ENCODE peak calls at places on chromosomes 6 and 20, in four cellular contexts. Z is HCT116; G is glutamatergic neuron; X is central memory CD4-positive, alpha-beta T cell. E is an unnamed sample.

GRCh38 chr6:32047855-32048766 is 9.9 kb downstream of the CYP21A2 start:
- DNase-seq in Z (peak; percentile 34), G (peak; percentile 80), X (peak; percentile 36), E (peak; percentile 85)

GRCh38 chr6:11211235-11211634 is 21.2 kb downstream of the NEDD9 start:
- DNase-seq in Z (no peak), G (no peak), X (no peak), E (no peak)

GRCh38 chr6:31730631-31731086 is 1.6 kb upstream of the DDAH2 start:
- DNase-seq in Z (no peak), G (no peak), X (no peak), E (no peak)

GRCh38 chr6:5995705-5996686 is 10.7 kb downstream of the NRN1 start:
- DNase-seq in Z (no peak), G (peak; percentile 90), X (no peak), E (peak; percentile 71)

GRCh38 chr6:4176907-4177306 is 41.5 kb upstream of the ECI2 start:
- DNase-seq in Z (no peak), G (no peak), X (no peak), E (no peak)

GRCh38 chr6:96014846-96015245 is 928 bp upstream of the FUT9 start:
- DNase-seq in Z (no peak), G (no peak), X (no peak), E (no peak)

GRCh38 chr20:60851826-60852704 is 400.0 kb upstream of the CDH4 start:
- DNase-seq in Z (no peak), G (peak; percentile 66), X (no peak), E (no peak)

GRCh38 chr6:25279748-25280616 is 808 bp downstream of the CARMIL1 start:
- DNase-seq in Z (no peak), G (peak; percentile 21), X (peak; percentile 3), E (peak; percentile 26)

GRCh38 chr6:75934643-75935472 is 137.6 kb downstream of the IMPG1 start:
- DNase-seq in Z (peak; percentile 48), G (peak; percentile 52), X (peak; percentile 19), E (peak; percentile 75)

GRCh38 chr6:74369556-74369993 is 673.6 kb downstream of the CD109 start:
- DNase-seq in Z (no peak), G (no peak), X (no peak), E (no peak)

GRCh38 chr6:138372711-138373463 is 4.8 kb upstream of the SMIM28 start:
- DNase-seq in Z (no peak), G (no peak), X (no peak), E (peak; percentile 8)

GRCh38 chr6:53514677-53515076 is 30.2 kb downstream of the GCLC start:
- DNase-seq in Z (no peak), G (no peak), X (no peak), E (no peak)

GRCh38 chr6:167855825-167856425 is 29.2 kb downstream of the AFDN start:
- DNase-seq in Z (peak; percentile 19), G (no peak), X (no peak), E (peak; percentile 31)

GRCh38 chr6:53432318-53433161 is 83.8 kb upstream of the ELOVL5 start:
- DNase-seq in Z (no peak), G (no peak), X (no peak), E (peak; percentile 60)

GRCh38 chr20:326645-327031 is 1.3 kb downstream of the SOX12 start:
- DNase-seq in Z (no peak), G (peak; percentile 63), X (peak; percentile 9), E (no peak)

GRCh38 chr6:2695464-2696095 is 55.1 kb downstream of the MYLK4 start:
- DNase-seq in Z (peak; percentile 36), G (no peak), X (no peak), E (peak; percentile 26)

GRCh38 chr6:93418113-93418447 is 1.3 kb downstream of the EPHA7 start:
- DNase-seq in Z (no peak), G (no peak), X (no peak), E (no peak)

GRCh38 chr20:61311656-61312387 is 59.8 kb downstream of the CDH4 start:
- DNase-seq in Z (no peak), G (no peak), X (no peak), E (no peak)

GRCh38 chr6:82017316-82017715 is 230.2 kb downstream of the IBTK start:
- DNase-seq in Z (peak; percentile 55), G (no peak), X (no peak), E (peak; percentile 9)

GRCh38 chr6:55957961-55958422 is 82.6 kb upstream of the BMP5 start:
- DNase-seq in Z (no peak), G (no peak), X (no peak), E (no peak)

GRCh38 chr6:122726649-122727048 is 52.9 kb upstream of the FABP7 start:
- DNase-seq in Z (no peak), G (no peak), X (no peak), E (no peak)

GRCh38 chr20:63978319-63979220 is 872 bp downstream of the SAMD10 start:
- DNase-seq in Z (no peak), G (peak; percentile 58), X (peak; percentile 30), E (peak; percentile 78)

GRCh38 chr6:140071601-140072062 is 697.2 kb upstream of the CITED2 start:
- DNase-seq in Z (no peak), G (no peak), X (no peak), E (no peak)

GRCh38 chr6:72953901-72954494 is 271.3 kb downstream of the KHDC1L start:
- DNase-seq in Z (no peak), G (no peak), X (no peak), E (no peak)

GRCh38 chr6:80366721-80367120 is 260.2 kb downstream of the BCKDHB start:
- DNase-seq in Z (no peak), G (no peak), X (no peak), E (no peak)

GRCh38 chr20:32457476-32457986 is 99.4 kb downstream of the ASXL1 start:
- DNase-seq in Z (no peak), G (peak; percentile 99), X (no peak), E (no peak)

GRCh38 chr6:170147832-170148708 is 142.8 kb downstream of the DLL1 start:
- DNase-seq in Z (no peak), G (no peak), X (peak; percentile 19), E (no peak)

GRCh38 chr6:38625191-38625590 is 14.5 kb downstream of the BTBD9 start:
- DNase-seq in Z (no peak), G (no peak), X (no peak), E (no peak)

GRCh38 chr6:54426995-54427394 is 118.8 kb downstream of the TINAG start:
- DNase-seq in Z (no peak), G (no peak), X (no peak), E (no peak)

GRCh38 chr6:80967618-80968017 is 784.9 kb downstream of the TENT5A start:
- DNase-seq in Z (no peak), G (no peak), X (no peak), E (no peak)

GRCh38 chr6:138689849-138690248 is 83.7 kb upstream of the CCDC28A start:
- DNase-seq in Z (no peak), G (no peak), X (no peak), E (no peak)

GRCh38 chr6:43268348-43268685 is 25.0 kb downstream of the TTBK1 start:
- DNase-seq in Z (no peak), G (no peak), X (no peak), E (no peak)

GRCh38 chr20:36119537-36119936 is 35.0 kb upstream of the EPB41L1 start:
- DNase-seq in Z (no peak), G (no peak), X (no peak), E (no peak)

GRCh38 chr6:148524976-148525375 is 182.3 kb downstream of the SASH1 start:
- DNase-seq in Z (no peak), G (no peak), X (no peak), E (no peak)

GRCh38 chr20:12775041-12775440 is 233.7 kb upstream of the SPTLC3 start:
- DNase-seq in Z (no peak), G (no peak), X (no peak), E (no peak)

GRCh38 chr20:11067359-11067758 is 393.6 kb upstream of the JAG1 start:
- DNase-seq in Z (no peak), G (no peak), X (no peak), E (no peak)

GRCh38 chr6:144415014-144415413 is 129.9 kb downstream of the UTRN start:
- DNase-seq in Z (no peak), G (no peak), X (no peak), E (peak; percentile 22)

GRCh38 chr20:21490105-21490504 is 23.8 kb downstream of the NKX2-2 start:
- DNase-seq in Z (no peak), G (no peak), X (no peak), E (no peak)

E was measured in HTR-8/SVneo.